ENCODE peak calls at places on chromosomes 7 and 10, in ten cellular contexts. B is stimulated activated CD4-positive, alpha-beta T cell treated with anti-CD3 and anti-CD28 coated beads, TNF-alpha, amount 100 ng/mL, for 24 hours; P is GM12892; F is progenitor cell of endocrine pancreas; X is AG04450; Y is HT-29; I is adrenal gland; D is T-cell; T is CD4-positive, alpha-beta T cell; W is activated CD4-positive, alpha-beta T cell treated with anti-CD3 and anti-CD28 coated beads, Interleukin-2, amount 50 U/mL, for 4 hours. H is an unnamed sample.

GRCh38 chr10:113087082-113088029 is 137.3 kb downstream of the TCF7L2 start:
- DNase-seq in F (no peak), Y (peak), T (no peak), B (no peak), X (peak), I (peak), W (no peak), D (no peak), P (no peak), H (peak)

GRCh38 chr7:20653636-20654035 is 38.2 kb downstream of the ABCB5 start:
- DNase-seq in B (no peak), Y (no peak), T (no peak), X (no peak), D (no peak), W (no peak), P (no peak), F (no peak), I (no peak), H (no peak)

GRCh38 chr7:68122806-68123205 is 1126.2 kb downstream of the TYW1 start:
- DNase-seq in I (no peak), W (no peak), D (no peak), T (no peak), Y (no peak), P (no peak), F (no peak), X (no peak), B (no peak), H (no peak)

GRCh38 chr7:139899328-139900020 is 70.4 kb downstream of the TBXAS1 start:
- DNase-seq in I (no peak), Y (no peak), W (no peak), D (no peak), B (no peak), F (no peak), P (no peak), T (no peak), X (no peak), H (no peak)

GRCh38 chr7:73887762-73888161 is 26.8 kb downstream of the TMEM270 start:
- DNase-seq in Y (no peak), P (no peak), F (no peak), T (no peak), W (no peak), I (no peak), D (no peak), B (no peak), X (no peak), H (no peak)

GRCh38 chr10:12031404-12031803 is 11.2 kb downstream of the UPF2 start:
- DNase-seq in Y (no peak), F (no peak), D (no peak), P (no peak), W (no peak), I (no peak), T (no peak), B (no peak), X (no peak), H (no peak)

GRCh38 chr10:118471863-118472262 is 123.6 kb downstream of the PRLHR start:
- DNase-seq in T (no peak), F (no peak), W (no peak), I (no peak), X (no peak), P (no peak), B (no peak), Y (no peak), D (no peak), H (peak)

GRCh38 chr10:14611971-14612693 is 162.6 kb downstream of the FAM107B start:
- DNase-seq in B (no peak), F (no peak), P (no peak), W (no peak), D (no peak), T (no peak), X (no peak), I (no peak), Y (peak), H (no peak)

GRCh38 chr10:118912961-118913360 is 116.6 kb upstream of the NANOS1 start:
- DNase-seq in X (no peak), I (no peak), D (no peak), P (no peak), Y (no peak), B (no peak), T (no peak), W (no peak), F (no peak), H (no peak)

GRCh38 chr10:34817054-34817453 is 2.0 kb upstream of the PARD3 start:
- DNase-seq in F (no peak), T (no peak), W (no peak), X (no peak), B (no peak), I (no peak), P (no peak), Y (no peak), D (no peak), H (no peak)

GRCh38 chr7:22277375-22277774 is 79.6 kb downstream of the RAPGEF5 start:
- DNase-seq in T (no peak), I (no peak), Y (no peak), F (no peak), D (no peak), B (no peak), P (no peak), W (no peak), X (no peak), H (no peak)

GRCh38 chr10:43284341-43284910 is 17.6 kb upstream of the RASGEF1A start:
- DNase-seq in T (peak), D (no peak), X (no peak), B (no peak), W (no peak), Y (peak), I (no peak), F (peak), P (no peak), H (no peak)

GRCh38 chr7:13990984-13991790 is 1.7 kb upstream of the ETV1 start:
- DNase-seq in D (peak), T (peak), P (no peak), Y (peak), I (peak), X (peak), W (peak), B (peak), F (peak), H (peak)

GRCh38 chr10:108597657-108598319 is 1325.5 kb downstream of the XPNPEP1 start:
- DNase-seq in I (no peak), P (no peak), Y (no peak), D (no peak), W (no peak), B (no peak), F (no peak), T (no peak), X (no peak), H (no peak)

GRCh38 chr7:71594746-71595145 is 462.8 kb downstream of the GALNT17 start:
- DNase-seq in X (no peak), I (no peak), Y (no peak), P (no peak), F (no peak), B (no peak), W (no peak), D (no peak), T (no peak), H (no peak)

GRCh38 chr10:7230956-7231355 is 179.9 kb downstream of the SFMBT2 start:
- DNase-seq in I (no peak), F (no peak), B (no peak), D (no peak), W (no peak), Y (no peak), T (no peak), X (no peak), P (no peak), H (peak)

GRCh38 chr7:132783824-132784223 is 207.6 kb upstream of the PLXNA4 start:
- DNase-seq in D (no peak), P (no peak), B (no peak), Y (no peak), T (no peak), X (peak), F (no peak), W (no peak), I (no peak), H (peak)

GRCh38 chr7:143518521-143518920 is 40.8 kb downstream of the TAS2R41 start:
- DNase-seq in X (no peak), W (no peak), I (no peak), F (no peak), P (no peak), T (no peak), D (no peak), Y (no peak), B (no peak), H (no peak)

GRCh38 chr7:25624837-25625236 is 396.6 kb upstream of the NPVF start:
- DNase-seq in B (no peak), D (no peak), Y (no peak), I (no peak), W (no peak), P (no peak), F (no peak), T (no peak), X (no peak), H (peak)

GRCh38 chr10:107215681-107216080 is 51.2 kb upstream of the SORCS1 start:
- DNase-seq in B (no peak), I (no peak), D (no peak), P (no peak), X (no peak), T (no peak), Y (no peak), W (no peak), F (no peak), H (no peak)

GRCh38 chr10:26468691-26469090 is 30.6 kb downstream of the APBB1IP start:
- DNase-seq in D (peak), W (no peak), I (no peak), X (no peak), F (no peak), P (no peak), Y (no peak), B (no peak), T (peak), H (no peak)

GRCh38 chr7:82805527-82805960 is 357.1 kb downstream of the PCLO start:
- DNase-seq in T (no peak), B (no peak), I (no peak), W (no peak), P (no peak), Y (peak), X (peak), F (no peak), D (no peak), H (peak)

GRCh38 chr7:29017666-29018065 is 59.5 kb upstream of the TRIL start:
- DNase-seq in I (no peak), D (no peak), T (no peak), P (no peak), X (no peak), B (no peak), W (no peak), F (no peak), Y (no peak), H (peak)

GRCh38 chr10:44971935-44972792 is 6.4 kb downstream of the DEPP1 start:
- DNase-seq in B (no peak), T (no peak), W (no peak), D (no peak), I (no peak), Y (no peak), P (no peak), X (no peak), F (no peak), H (no peak)

GRCh38 chr10:59557052-59557451 is 152.6 kb downstream of the SLC16A9 start:
- DNase-seq in W (no peak), P (no peak), Y (no peak), T (no peak), I (no peak), F (no peak), B (no peak), X (no peak), D (no peak), H (no peak)

GRCh38 chr10:85995791-85996190 is 370.8 kb downstream of the GRID1 start:
- DNase-seq in P (no peak), X (no peak), Y (peak), T (no peak), W (peak), F (no peak), D (no peak), I (peak), B (no peak), H (peak)

GRCh38 chr10:100872034-100872791 is 40.5 kb upstream of the SLF2 start:
- DNase-seq in P (peak), B (peak), I (peak), X (peak), Y (peak), W (peak), T (peak), D (peak), F (peak), H (peak)

GRCh38 chr10:43254881-43255643 is 11.8 kb downstream of the RASGEF1A start:
- DNase-seq in T (no peak), B (no peak), X (no peak), P (no peak), D (no peak), W (no peak), Y (no peak), F (no peak), I (peak), H (no peak)

GRCh38 chr7:36128448-36129047 is 24.5 kb upstream of the EEPD1 start:
- DNase-seq in W (no peak), F (no peak), B (no peak), Y (peak), P (no peak), T (no peak), I (peak), D (no peak), X (peak), H (peak)

GRCh38 chr10:91381562-91381923 is 28.6 kb upstream of the HECTD2 start:
- DNase-seq in B (no peak), T (no peak), Y (no peak), W (no peak), D (no peak), I (no peak), P (no peak), X (no peak), F (no peak), H (no peak)

GRCh38 chr7:24401628-24402593 is 117.9 kb downstream of the NPY start:
- DNase-seq in F (no peak), Y (peak), T (no peak), X (no peak), I (no peak), D (no peak), W (no peak), B (no peak), P (no peak), H (peak)

GRCh38 chr10:71725998-71726672 is 6.6 kb upstream of the C10orf105 start:
- DNase-seq in I (peak), W (peak), B (peak), F (no peak), D (peak), T (peak), X (no peak), P (no peak), Y (peak), H (peak)

GRCh38 chr10:85280014-85280413 is 951.6 kb downstream of the CCSER2 start:
- DNase-seq in Y (peak), W (no peak), B (no peak), D (no peak), X (no peak), F (no peak), P (no peak), T (no peak), I (no peak), H (no peak)

GRCh38 chr10:4353059-4353655 is 472.9 kb upstream of the AKR1E2 start:
- DNase-seq in Y (peak), P (no peak), F (no peak), D (no peak), B (no peak), I (no peak), W (no peak), T (no peak), X (no peak), H (peak)

GRCh38 chr10:133356549-133356948 is 1.3 kb downstream of the FUOM start:
- DNase-seq in I (no peak), X (no peak), Y (no peak), T (no peak), P (no peak), D (no peak), B (no peak), W (no peak), F (no peak), H (no peak)

GRCh38 chr10:132700168-132701098 is 85.5 kb downstream of the NKX6-2 start:
- DNase-seq in X (no peak), Y (no peak), T (no peak), F (no peak), W (no peak), I (peak), B (no peak), D (no peak), P (no peak), H (peak)

GRCh38 chr10:5887641-5888040 is 2.1 kb downstream of the ANKRD16 start:
- DNase-seq in W (no peak), X (no peak), Y (no peak), D (no peak), I (no peak), B (no peak), T (no peak), P (no peak), F (no peak), H (no peak)

GRCh38 chr10:588246-589165 is 101.0 kb downstream of the DIP2C start:
- DNase-seq in P (no peak), F (no peak), Y (no peak), B (no peak), D (no peak), T (no peak), I (no peak), W (no peak), X (no peak), H (peak)

GRCh38 chr7:11261470-11261869 is 287.8 kb downstream of the PHF14 start:
- DNase-seq in X (no peak), P (no peak), I (peak), F (no peak), T (no peak), W (no peak), B (no peak), Y (peak), D (no peak), H (no peak)